ENCODE peak calls at places on chromosomes 7 and 10, in six cellular contexts. V is skeletal muscle cell, C is WERI-Rb-1, J is fibroblast of pulmonary artery, L is brain microvascular endothelial cell, K is astrocyte of the spinal cord. T is an unnamed sample.

GRCh38 chr10:124020871-124021823 is 72.3 kb downstream of the CHST15 start:
- DNase-seq in L (no peak), V (no peak), K (no peak), J (no peak), C (peak; percentile 48), T (no peak)

GRCh38 chr10:72086466-72087391 is 1.6 kb downstream of the SPOCK2 start:
- DNase-seq in L (no peak), J (no peak), C (no peak), V (no peak), K (no peak), T (no peak)

GRCh38 chr10:59844436-59844835 is 61.9 kb downstream of the CCDC6 start:
- DNase-seq in V (no peak), L (no peak), J (no peak), C (peak; percentile 45), K (no peak), T (no peak)

GRCh38 chr10:107540981-107541380 is 376.5 kb upstream of the SORCS1 start:
- DNase-seq in L (no peak), J (no peak), V (no peak), K (no peak), C (no peak), T (no peak)

GRCh38 chr10:78623577-78624215 is 445.1 kb upstream of the ZMIZ1 start:
- DNase-seq in K (peak; percentile 80), C (no peak), J (peak; percentile 45), L (peak; percentile 66), V (peak; percentile 11), T (peak; percentile 76)

GRCh38 chr7:45028920-45029344 is 28.9 kb downstream of the CCM2 start:
- DNase-seq in C (no peak), L (no peak), V (no peak), K (no peak), J (no peak), T (no peak)

GRCh38 chr10:31317652-31318381 is 1.2 kb upstream of the ZEB1 start:
- DNase-seq in J (no peak), V (no peak), K (peak; percentile 78), C (peak; percentile 42), L (no peak), T (no peak)

GRCh38 chr10:122362621-122363020 is 11.9 kb upstream of the PLEKHA1 start:
- DNase-seq in C (no peak), K (peak; percentile 65), J (no peak), L (no peak), V (no peak), T (no peak)

GRCh38 chr7:75599244-75599771 is 107.2 kb downstream of the SPDYE5 start:
- DNase-seq in K (peak; percentile 33), C (no peak), V (no peak), L (no peak), J (no peak), T (no peak)

GRCh38 chr10:134205-134742 is 981 bp upstream of the ZMYND11 start:
- DNase-seq in V (no peak), J (no peak), K (peak; percentile 9), L (no peak), C (peak; percentile 8), T (no peak)

GRCh38 chr7:150824379-150825177 is 24.0 kb downstream of the TMEM176A start:
- DNase-seq in V (no peak), J (no peak), C (no peak), L (no peak), K (no peak), T (no peak)

GRCh38 chr10:124293641-124294449 is 124.9 kb downstream of the OAT start:
- DNase-seq in L (no peak), J (no peak), K (no peak), V (no peak), C (no peak), T (no peak)

GRCh38 chr7:128104109-128104742 is 73.0 kb upstream of the LRRC4 start:
- DNase-seq in J (peak; percentile 45), C (no peak), K (no peak), L (peak; percentile 34), V (peak; percentile 21), T (no peak)

GRCh38 chr7:17633099-17633498 is 307.2 kb downstream of the SNX13 start:
- DNase-seq in K (peak; percentile 40), L (peak; percentile 51), J (peak; percentile 71), V (peak; percentile 40), C (no peak), T (no peak)

GRCh38 chr10:8238989-8239388 is 184.5 kb downstream of the GATA3 start:
- DNase-seq in V (no peak), J (no peak), L (no peak), C (no peak), K (no peak), T (no peak)

GRCh38 chr7:142859829-142860228 is 5.0 kb downstream of the EPHB6 start:
- DNase-seq in J (peak; percentile 66), C (no peak), V (peak; percentile 55), K (peak; percentile 56), L (peak; percentile 83), T (no peak)